ENCODE peak calls at places on chromosomes 4 and X, in four cellular contexts. Y is nucleus accumbens, P is T-helper 1 cell, I is AG04449. K is an unnamed sample.

GRCh38 chr4:115537387-115537786 is 424.0 kb upstream of the NDST4 start:
- DNase-seq in I (no peak), Y (no peak), P (no peak), K (no peak)

GRCh38 chr4:8920969-8921368 is 49.3 kb upstream of the HMX1 start:
- DNase-seq in Y (no peak), P (no peak), I (no peak), K (no peak)

GRCh38 chr4:157121396-157121795 is 45.4 kb downstream of the GLRB start:
- DNase-seq in P (no peak), I (no peak), Y (no peak), K (no peak)

GRCh38 chrX:51334276-51334675 is 1.7 kb downstream of the NUDT10 start:
- DNase-seq in P (no peak), I (no peak), Y (no peak), K (no peak)

GRCh38 chr4:87165886-87166285 is 54.5 kb downstream of the KLHL8 start:
- DNase-seq in I (no peak), Y (no peak), P (no peak), K (no peak)

GRCh38 chrX:43750248-43750676 is 94.2 kb downstream of the MAOA start:
- DNase-seq in Y (peak), I (no peak), P (peak), K (peak)

GRCh38 chr4:108795733-108796132 is 32.9 kb upstream of the ETNPPL start:
- DNase-seq in Y (no peak), P (no peak), I (no peak), K (no peak)

GRCh38 chrX:154325541-154325940 is 29.9 kb downstream of the TKTL1 start:
- DNase-seq in Y (no peak), P (no peak), I (no peak), K (no peak)

GRCh38 chrX:65522739-65523372 is 11.7 kb downstream of the LAS1L start:
- DNase-seq in I (no peak), P (no peak), Y (no peak), K (no peak)

K was measured in posterior cingulate gyrus.